ENCODE peak calls at places on chromosomes 7 and 10, in six cellular contexts. F is mesendoderm, T is IMR-90, J is H1, K is mesenchymal stem cell, D is trophoblast cell. Y is an unnamed sample.

GRCh38 chr10:8460626-8461025 is 406.1 kb downstream of the GATA3 start:
- DNase-seq in K (no peak), T (no peak), J (no peak), D (no peak), F (no peak), Y (no peak)

GRCh38 chr10:32938554-32939061 is 19.4 kb downstream of the ITGB1 start:
- DNase-seq in T (no peak), D (no peak), J (no peak), F (peak), K (peak), Y (no peak)

GRCh38 chr7:154915600-154915999 is 87.3 kb downstream of the PAXIP1 start:
- DNase-seq in T (no peak), D (no peak), K (no peak), F (no peak), J (no peak), Y (no peak)

GRCh38 chr10:102460836-102461186 is 9.5 kb upstream of the C10orf95 start:
- DNase-seq in K (no peak), D (no peak), T (no peak), J (no peak), F (no peak), Y (no peak)

GRCh38 chr7:128302110-128302509 is 41.6 kb downstream of the RBM28 start:
- DNase-seq in F (no peak), D (no peak), T (no peak), K (no peak), J (no peak), Y (no peak)

GRCh38 chr7:65441010-65441409 is 67.4 kb downstream of the ZNF92 start:
- DNase-seq in D (no peak), J (no peak), F (no peak), T (peak), K (peak), Y (no peak)

GRCh38 chr7:121530251-121531174 is 134.4 kb upstream of the FAM3C start:
- DNase-seq in J (no peak), K (peak), D (peak), F (peak), T (peak), Y (no peak)

GRCh38 chr7:64849250-64849923 is 53.7 kb upstream of the ZNF273 start:
- DNase-seq in J (no peak), K (no peak), D (no peak), F (peak), T (peak), Y (no peak)

GRCh38 chr10:100065084-100065660 is 16.5 kb downstream of the CPN1 start:
- DNase-seq in T (no peak), D (no peak), K (no peak), J (peak), F (peak), Y (no peak)

GRCh38 chr10:13712799-13713581 is 126.2 kb downstream of the PRPF18 start:
- DNase-seq in D (peak), J (no peak), K (peak), F (peak), T (peak), Y (no peak)

GRCh38 chr7:129607471-129608120 is 3.9 kb upstream of the NRF1 start:
- DNase-seq in D (peak), K (peak), T (no peak), J (peak), F (peak), Y (no peak)

GRCh38 chr7:120991570-120991969 is 3.1 kb downstream of the CPED1 start:
- DNase-seq in T (peak), D (no peak), K (peak), J (no peak), F (no peak), Y (no peak)

DNA sequence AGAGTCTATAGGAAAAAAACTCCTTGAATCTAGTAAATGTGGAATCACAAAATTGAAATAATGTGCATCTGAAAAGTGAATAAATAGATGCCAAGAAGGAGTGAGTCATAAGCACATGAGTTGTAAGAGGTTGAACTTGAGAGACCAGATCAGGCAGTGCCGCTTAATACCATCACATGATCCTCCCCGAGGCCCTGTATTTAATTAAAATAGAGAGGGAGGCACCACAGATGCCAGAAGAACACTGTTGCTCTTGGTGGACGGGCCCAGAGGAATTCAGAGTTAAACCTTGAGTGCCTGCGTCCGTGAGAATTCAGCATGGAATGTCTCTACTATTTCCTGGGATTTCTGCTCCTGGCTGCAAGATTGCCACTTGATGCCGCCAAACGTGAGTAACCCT is at the start of gene GPNMB:
- DNase-seq in K (peak), T (peak), J (no peak), D (no peak), F (peak), Y (no peak)
- H3K4me3 ChIP-seq in K (peak), T (no peak), J (peak), D (no peak), F (no peak), Y (no peak)

DNA sequence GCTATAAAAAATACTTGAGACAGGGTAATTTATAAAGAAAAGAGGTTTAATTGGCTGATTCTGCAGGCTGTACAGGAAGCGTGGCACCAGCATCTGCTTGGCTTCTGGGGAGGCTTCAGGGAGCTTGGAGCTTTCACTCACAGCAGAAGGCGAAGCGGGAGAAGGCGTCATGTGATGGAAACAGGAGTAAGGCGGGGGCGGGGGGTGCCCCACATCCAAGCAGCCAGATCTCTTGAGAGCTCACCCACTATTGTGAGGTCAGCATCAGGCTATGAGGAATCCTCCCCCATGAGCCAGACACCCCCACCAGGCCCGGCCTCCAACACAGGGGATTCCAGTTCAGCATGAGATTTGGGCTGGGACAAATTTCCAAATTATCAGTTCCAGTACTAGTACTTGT is 46.2 kb downstream of the WDR37 start:
- DNase-seq in K (no peak), D (no peak), F (no peak), T (peak), J (no peak), Y (no peak)
- H4K8ac ChIP-seq in K (no peak), D (no peak), F (no peak), T (no peak), J (no peak), Y (no peak)

GRCh38 chr10:74587109-74587508 is 239.3 kb upstream of the KAT6B start:
- DNase-seq in D (no peak), K (no peak), T (no peak), F (no peak), J (no peak), Y (no peak)

GRCh38 chr10:74589226-74589673 is 237.2 kb upstream of the KAT6B start:
- DNase-seq in J (no peak), T (peak), D (no peak), K (peak), F (peak), Y (peak)

GRCh38 chr10:74585231-74586087 is 240.9 kb upstream of the KAT6B start:
- DNase-seq in T (peak), J (no peak), K (peak), F (peak), D (no peak), Y (no peak)

GRCh38 chr10:74586088-74586585 is 240.3 kb upstream of the KAT6B start:
- DNase-seq in T (peak), J (no peak), D (no peak), F (peak), K (peak), Y (no peak)
- H3K9ac ChIP-seq in T (no peak), J (no peak), D (no peak), F (no peak), K (peak), Y (no peak)

DNA sequence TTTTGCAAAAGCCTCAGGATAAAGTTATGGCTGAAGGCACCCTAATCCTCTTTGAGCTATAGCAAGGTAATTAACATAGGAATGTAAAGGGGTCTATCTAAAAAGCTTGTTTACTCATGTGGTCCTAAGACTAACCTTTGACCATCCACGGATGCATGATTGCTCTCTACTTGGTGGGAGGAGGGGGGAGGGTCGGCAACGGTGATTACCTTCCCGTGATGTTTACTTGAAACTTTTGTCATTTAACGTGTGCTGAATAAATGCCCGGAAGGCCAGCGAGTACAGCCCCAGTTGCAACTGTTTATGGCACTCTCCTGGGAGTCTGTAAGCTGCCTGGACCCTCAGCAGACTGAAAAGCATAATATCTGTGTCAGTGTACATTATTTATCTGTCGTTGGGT is 78.9 kb upstream of the GPR22 start:
- DNase-seq in F (peak), D (no peak), T (no peak), K (no peak), J (no peak), Y (no peak)
- H3K4me3 ChIP-seq in F (no peak), D (no peak), T (no peak), K (no peak), J (no peak), Y (no peak)

Y was measured in neuronal stem cell.